ENCODE peak calls at places on chromosomes 5 and 9, in ten cellular contexts. One of them, this sample, is unnamed.

GRCh38 chr9:84751921-84752320 is 82.4 kb downstream of the NTRK2 start:
- DNase-seq in psoas muscle: no peak
- DNase-seq in stimulated activated CD4-positive, alpha-beta T cell treated with anti-CD3 and anti-CD28 coated beads, Interleukin-2, amount 100 ng/mL, for 24 hours: no peak
- DNase-seq in heart left ventricle: no peak
- DNase-seq in activated T-helper 2 cell treated with anti-CD3 and anti-CD28 coated beads, Interferon-gamma antibody, Interleukin-2, Interleukin-4, amounts not matched to agents 10 μg/mL and 5 μg/mL and 100 μg/mL, durations not matched to agents 14 hours and 24 hours and 36 hours: no peak
- DNase-seq in left ventricle myocardium superior: no peak
- DNase-seq in C1 segment of cervical spinal cord: no peak
- DNase-seq in cardiac fibroblast: no peak
- DNase-seq in CD4-positive, CD25-positive, alpha-beta regulatory T cell: peak; percentile 2
- DNase-seq in H4: peak; percentile 80
- DNase-seq in this sample: no peak

GRCh38 chr5:66987949-66988838 is 208.4 kb downstream of the CD180 start:
- DNase-seq in psoas muscle: no peak
- DNase-seq in stimulated activated CD4-positive, alpha-beta T cell treated with anti-CD3 and anti-CD28 coated beads, Interleukin-2, amount 100 ng/mL, for 24 hours: no peak
- DNase-seq in heart left ventricle: no peak
- DNase-seq in activated T-helper 2 cell treated with anti-CD3 and anti-CD28 coated beads, Interferon-gamma antibody, Interleukin-2, Interleukin-4, amounts not matched to agents 10 μg/mL and 5 μg/mL and 100 μg/mL, durations not matched to agents 14 hours and 24 hours and 36 hours: no peak
- DNase-seq in left ventricle myocardium superior: no peak
- DNase-seq in C1 segment of cervical spinal cord: no peak
- DNase-seq in cardiac fibroblast: peak; percentile 49
- DNase-seq in CD4-positive, CD25-positive, alpha-beta regulatory T cell: peak; percentile 50
- DNase-seq in H4: peak; percentile 26
- DNase-seq in this sample: peak; percentile 70

GRCh38 chr5:157109744-157110143 is 900 bp upstream of the HAVCR2 start:
- DNase-seq in psoas muscle: no peak
- DNase-seq in stimulated activated CD4-positive, alpha-beta T cell treated with anti-CD3 and anti-CD28 coated beads, Interleukin-2, amount 100 ng/mL, for 24 hours: peak; percentile 26
- DNase-seq in heart left ventricle: no peak
- DNase-seq in activated T-helper 2 cell treated with anti-CD3 and anti-CD28 coated beads, Interferon-gamma antibody, Interleukin-2, Interleukin-4, amounts not matched to agents 10 μg/mL and 5 μg/mL and 100 μg/mL, durations not matched to agents 14 hours and 24 hours and 36 hours: no peak
- DNase-seq in left ventricle myocardium superior: no peak
- DNase-seq in C1 segment of cervical spinal cord: no peak
- DNase-seq in cardiac fibroblast: no peak
- DNase-seq in CD4-positive, CD25-positive, alpha-beta regulatory T cell: peak; percentile 67
- DNase-seq in H4: no peak
- DNase-seq in this sample: no peak

GRCh38 chr9:136137321-136138054 is 18.8 kb upstream of the TMEM250 start:
- DNase-seq in psoas muscle: no peak
- DNase-seq in stimulated activated CD4-positive, alpha-beta T cell treated with anti-CD3 and anti-CD28 coated beads, Interleukin-2, amount 100 ng/mL, for 24 hours: no peak
- DNase-seq in heart left ventricle: no peak
- DNase-seq in activated T-helper 2 cell treated with anti-CD3 and anti-CD28 coated beads, Interferon-gamma antibody, Interleukin-2, Interleukin-4, amounts not matched to agents 10 μg/mL and 5 μg/mL and 100 μg/mL, durations not matched to agents 14 hours and 24 hours and 36 hours: no peak
- DNase-seq in left ventricle myocardium superior: no peak
- DNase-seq in C1 segment of cervical spinal cord: no peak
- DNase-seq in cardiac fibroblast: no peak
- DNase-seq in CD4-positive, CD25-positive, alpha-beta regulatory T cell: no peak
- DNase-seq in H4: no peak
- DNase-seq in this sample: no peak

GRCh38 chr9:26954050-26954508 is 2.1 kb upstream of the IFT74 start:
- DNase-seq in psoas muscle: no peak
- DNase-seq in stimulated activated CD4-positive, alpha-beta T cell treated with anti-CD3 and anti-CD28 coated beads, Interleukin-2, amount 100 ng/mL, for 24 hours: no peak
- DNase-seq in heart left ventricle: no peak
- DNase-seq in activated T-helper 2 cell treated with anti-CD3 and anti-CD28 coated beads, Interferon-gamma antibody, Interleukin-2, Interleukin-4, amounts not matched to agents 10 μg/mL and 5 μg/mL and 100 μg/mL, durations not matched to agents 14 hours and 24 hours and 36 hours: no peak
- DNase-seq in left ventricle myocardium superior: no peak
- DNase-seq in C1 segment of cervical spinal cord: no peak
- DNase-seq in cardiac fibroblast: no peak
- DNase-seq in CD4-positive, CD25-positive, alpha-beta regulatory T cell: peak; percentile 46
- DNase-seq in H4: no peak
- DNase-seq in this sample: no peak

GRCh38 chr5:140018517-140018916 is 24.6 kb downstream of the NRG2 start:
- DNase-seq in psoas muscle: no peak
- DNase-seq in stimulated activated CD4-positive, alpha-beta T cell treated with anti-CD3 and anti-CD28 coated beads, Interleukin-2, amount 100 ng/mL, for 24 hours: no peak
- DNase-seq in heart left ventricle: no peak
- DNase-seq in activated T-helper 2 cell treated with anti-CD3 and anti-CD28 coated beads, Interferon-gamma antibody, Interleukin-2, Interleukin-4, amounts not matched to agents 10 μg/mL and 5 μg/mL and 100 μg/mL, durations not matched to agents 14 hours and 24 hours and 36 hours: no peak
- DNase-seq in left ventricle myocardium superior: no peak
- DNase-seq in C1 segment of cervical spinal cord: no peak
- DNase-seq in cardiac fibroblast: no peak
- DNase-seq in CD4-positive, CD25-positive, alpha-beta regulatory T cell: no peak
- DNase-seq in H4: no peak
- DNase-seq in this sample: no peak

GRCh38 chr9:132507670-132508469 is 74.5 kb upstream of the BARHL1 start:
- DNase-seq in psoas muscle: peak; percentile 69
- DNase-seq in stimulated activated CD4-positive, alpha-beta T cell treated with anti-CD3 and anti-CD28 coated beads, Interleukin-2, amount 100 ng/mL, for 24 hours: peak; percentile 74
- DNase-seq in heart left ventricle: peak; percentile 38
- DNase-seq in activated T-helper 2 cell treated with anti-CD3 and anti-CD28 coated beads, Interferon-gamma antibody, Interleukin-2, Interleukin-4, amounts not matched to agents 10 μg/mL and 5 μg/mL and 100 μg/mL, durations not matched to agents 14 hours and 24 hours and 36 hours: peak; percentile 48
- DNase-seq in left ventricle myocardium superior: peak; percentile 67
- DNase-seq in C1 segment of cervical spinal cord: peak; percentile 18
- DNase-seq in cardiac fibroblast: peak; percentile 77
- DNase-seq in CD4-positive, CD25-positive, alpha-beta regulatory T cell: peak; percentile 68
- DNase-seq in H4: peak; percentile 45
- DNase-seq in this sample: peak; percentile 80

GRCh38 chr9:114472765-114473446 is 32.4 kb downstream of the WHRN start:
- DNase-seq in psoas muscle: no peak
- DNase-seq in stimulated activated CD4-positive, alpha-beta T cell treated with anti-CD3 and anti-CD28 coated beads, Interleukin-2, amount 100 ng/mL, for 24 hours: no peak
- DNase-seq in heart left ventricle: no peak
- DNase-seq in activated T-helper 2 cell treated with anti-CD3 and anti-CD28 coated beads, Interferon-gamma antibody, Interleukin-2, Interleukin-4, amounts not matched to agents 10 μg/mL and 5 μg/mL and 100 μg/mL, durations not matched to agents 14 hours and 24 hours and 36 hours: no peak
- DNase-seq in left ventricle myocardium superior: no peak
- DNase-seq in C1 segment of cervical spinal cord: no peak
- DNase-seq in cardiac fibroblast: no peak
- DNase-seq in CD4-positive, CD25-positive, alpha-beta regulatory T cell: no peak
- DNase-seq in H4: no peak
- DNase-seq in this sample: no peak

GRCh38 chr5:115396079-115396478 is 99.6 kb upstream of the CCDC112 start:
- DNase-seq in psoas muscle: no peak
- DNase-seq in stimulated activated CD4-positive, alpha-beta T cell treated with anti-CD3 and anti-CD28 coated beads, Interleukin-2, amount 100 ng/mL, for 24 hours: no peak
- DNase-seq in heart left ventricle: no peak
- DNase-seq in activated T-helper 2 cell treated with anti-CD3 and anti-CD28 coated beads, Interferon-gamma antibody, Interleukin-2, Interleukin-4, amounts not matched to agents 10 μg/mL and 5 μg/mL and 100 μg/mL, durations not matched to agents 14 hours and 24 hours and 36 hours: no peak
- DNase-seq in left ventricle myocardium superior: no peak
- DNase-seq in C1 segment of cervical spinal cord: no peak
- DNase-seq in cardiac fibroblast: no peak
- DNase-seq in CD4-positive, CD25-positive, alpha-beta regulatory T cell: no peak
- DNase-seq in H4: no peak
- DNase-seq in this sample: no peak

GRCh38 chr9:127066775-127067111 is 55.7 kb downstream of the ANGPTL2 start:
- DNase-seq in psoas muscle: no peak
- DNase-seq in stimulated activated CD4-positive, alpha-beta T cell treated with anti-CD3 and anti-CD28 coated beads, Interleukin-2, amount 100 ng/mL, for 24 hours: no peak
- DNase-seq in heart left ventricle: no peak
- DNase-seq in activated T-helper 2 cell treated with anti-CD3 and anti-CD28 coated beads, Interferon-gamma antibody, Interleukin-2, Interleukin-4, amounts not matched to agents 10 μg/mL and 5 μg/mL and 100 μg/mL, durations not matched to agents 14 hours and 24 hours and 36 hours: no peak
- DNase-seq in left ventricle myocardium superior: no peak
- DNase-seq in C1 segment of cervical spinal cord: no peak
- DNase-seq in cardiac fibroblast: peak; percentile 86
- DNase-seq in CD4-positive, CD25-positive, alpha-beta regulatory T cell: no peak
- DNase-seq in H4: peak; percentile 39
- DNase-seq in this sample: no peak

GRCh38 chr5:61200582-61201155 is 38.4 kb upstream of the SMIM15 start:
- DNase-seq in psoas muscle: no peak
- DNase-seq in stimulated activated CD4-positive, alpha-beta T cell treated with anti-CD3 and anti-CD28 coated beads, Interleukin-2, amount 100 ng/mL, for 24 hours: no peak
- DNase-seq in heart left ventricle: no peak
- DNase-seq in activated T-helper 2 cell treated with anti-CD3 and anti-CD28 coated beads, Interferon-gamma antibody, Interleukin-2, Interleukin-4, amounts not matched to agents 10 μg/mL and 5 μg/mL and 100 μg/mL, durations not matched to agents 14 hours and 24 hours and 36 hours: no peak
- DNase-seq in left ventricle myocardium superior: no peak
- DNase-seq in C1 segment of cervical spinal cord: no peak
- DNase-seq in cardiac fibroblast: peak; percentile 69
- DNase-seq in CD4-positive, CD25-positive, alpha-beta regulatory T cell: no peak
- DNase-seq in H4: no peak
- DNase-seq in this sample: no peak

GRCh38 chr5:179195561-179196419 is 135.6 kb downstream of the ZNF354C start:
- DNase-seq in psoas muscle: peak; percentile 45
- DNase-seq in stimulated activated CD4-positive, alpha-beta T cell treated with anti-CD3 and anti-CD28 coated beads, Interleukin-2, amount 100 ng/mL, for 24 hours: no peak
- DNase-seq in heart left ventricle: peak; percentile 15
- DNase-seq in activated T-helper 2 cell treated with anti-CD3 and anti-CD28 coated beads, Interferon-gamma antibody, Interleukin-2, Interleukin-4, amounts not matched to agents 10 μg/mL and 5 μg/mL and 100 μg/mL, durations not matched to agents 14 hours and 24 hours and 36 hours: no peak
- DNase-seq in left ventricle myocardium superior: no peak
- DNase-seq in C1 segment of cervical spinal cord: no peak
- DNase-seq in cardiac fibroblast: no peak
- DNase-seq in CD4-positive, CD25-positive, alpha-beta regulatory T cell: no peak
- DNase-seq in H4: no peak
- DNase-seq in this sample: no peak

GRCh38 chr9:112002847-112003457 is 106.3 kb downstream of the UGCG start:
- DNase-seq in psoas muscle: no peak
- DNase-seq in stimulated activated CD4-positive, alpha-beta T cell treated with anti-CD3 and anti-CD28 coated beads, Interleukin-2, amount 100 ng/mL, for 24 hours: no peak
- DNase-seq in heart left ventricle: no peak
- DNase-seq in activated T-helper 2 cell treated with anti-CD3 and anti-CD28 coated beads, Interferon-gamma antibody, Interleukin-2, Interleukin-4, amounts not matched to agents 10 μg/mL and 5 μg/mL and 100 μg/mL, durations not matched to agents 14 hours and 24 hours and 36 hours: no peak
- DNase-seq in left ventricle myocardium superior: no peak
- DNase-seq in C1 segment of cervical spinal cord: no peak
- DNase-seq in cardiac fibroblast: peak; percentile 30
- DNase-seq in CD4-positive, CD25-positive, alpha-beta regulatory T cell: no peak
- DNase-seq in H4: peak; percentile 35
- DNase-seq in this sample: no peak

GRCh38 chr9:70412678-70413426 is 1.6 kb downstream of the KLF9 start:
- DNase-seq in psoas muscle: peak; percentile 97
- DNase-seq in stimulated activated CD4-positive, alpha-beta T cell treated with anti-CD3 and anti-CD28 coated beads, Interleukin-2, amount 100 ng/mL, for 24 hours: peak; percentile 50
- DNase-seq in heart left ventricle: peak; percentile 94
- DNase-seq in activated T-helper 2 cell treated with anti-CD3 and anti-CD28 coated beads, Interferon-gamma antibody, Interleukin-2, Interleukin-4, amounts not matched to agents 10 μg/mL and 5 μg/mL and 100 μg/mL, durations not matched to agents 14 hours and 24 hours and 36 hours: no peak
- DNase-seq in left ventricle myocardium superior: peak; percentile 95
- DNase-seq in C1 segment of cervical spinal cord: peak; percentile 81
- DNase-seq in cardiac fibroblast: peak; percentile 85
- DNase-seq in CD4-positive, CD25-positive, alpha-beta regulatory T cell: peak; percentile 35
- DNase-seq in H4: peak; percentile 68
- DNase-seq in this sample: peak; percentile 56

GRCh38 chr9:4137234-4137633 is 162.6 kb downstream of the GLIS3 start:
- DNase-seq in psoas muscle: no peak
- DNase-seq in stimulated activated CD4-positive, alpha-beta T cell treated with anti-CD3 and anti-CD28 coated beads, Interleukin-2, amount 100 ng/mL, for 24 hours: no peak
- DNase-seq in heart left ventricle: no peak
- DNase-seq in activated T-helper 2 cell treated with anti-CD3 and anti-CD28 coated beads, Interferon-gamma antibody, Interleukin-2, Interleukin-4, amounts not matched to agents 10 μg/mL and 5 μg/mL and 100 μg/mL, durations not matched to agents 14 hours and 24 hours and 36 hours: no peak
- DNase-seq in left ventricle myocardium superior: no peak
- DNase-seq in C1 segment of cervical spinal cord: no peak
- DNase-seq in cardiac fibroblast: peak; percentile 98
- DNase-seq in CD4-positive, CD25-positive, alpha-beta regulatory T cell: no peak
- DNase-seq in H4: peak; percentile 88
- DNase-seq in this sample: no peak

GRCh38 chr9:24545285-24545684 is 412 bp downstream of the IZUMO3 start:
- DNase-seq in psoas muscle: no peak
- DNase-seq in stimulated activated CD4-positive, alpha-beta T cell treated with anti-CD3 and anti-CD28 coated beads, Interleukin-2, amount 100 ng/mL, for 24 hours: no peak
- DNase-seq in heart left ventricle: no peak
- DNase-seq in activated T-helper 2 cell treated with anti-CD3 and anti-CD28 coated beads, Interferon-gamma antibody, Interleukin-2, Interleukin-4, amounts not matched to agents 10 μg/mL and 5 μg/mL and 100 μg/mL, durations not matched to agents 14 hours and 24 hours and 36 hours: no peak
- DNase-seq in left ventricle myocardium superior: no peak
- DNase-seq in C1 segment of cervical spinal cord: no peak
- DNase-seq in cardiac fibroblast: no peak
- DNase-seq in CD4-positive, CD25-positive, alpha-beta regulatory T cell: no peak
- DNase-seq in H4: no peak
- DNase-seq in this sample: no peak

GRCh38 chr9:113179839-113180238 is 29.0 kb downstream of the SLC31A2 start:
- DNase-seq in psoas muscle: no peak
- DNase-seq in stimulated activated CD4-positive, alpha-beta T cell treated with anti-CD3 and anti-CD28 coated beads, Interleukin-2, amount 100 ng/mL, for 24 hours: no peak
- DNase-seq in heart left ventricle: no peak
- DNase-seq in activated T-helper 2 cell treated with anti-CD3 and anti-CD28 coated beads, Interferon-gamma antibody, Interleukin-2, Interleukin-4, amounts not matched to agents 10 μg/mL and 5 μg/mL and 100 μg/mL, durations not matched to agents 14 hours and 24 hours and 36 hours: no peak
- DNase-seq in left ventricle myocardium superior: no peak
- DNase-seq in C1 segment of cervical spinal cord: no peak
- DNase-seq in cardiac fibroblast: no peak
- DNase-seq in CD4-positive, CD25-positive, alpha-beta regulatory T cell: no peak
- DNase-seq in H4: no peak
- DNase-seq in this sample: no peak

GRCh38 chr9:33290994-33291397 is 680 bp downstream of the NFX1 start:
- DNase-seq in psoas muscle: no peak
- DNase-seq in stimulated activated CD4-positive, alpha-beta T cell treated with anti-CD3 and anti-CD28 coated beads, Interleukin-2, amount 100 ng/mL, for 24 hours: no peak
- DNase-seq in heart left ventricle: no peak
- DNase-seq in activated T-helper 2 cell treated with anti-CD3 and anti-CD28 coated beads, Interferon-gamma antibody, Interleukin-2, Interleukin-4, amounts not matched to agents 10 μg/mL and 5 μg/mL and 100 μg/mL, durations not matched to agents 14 hours and 24 hours and 36 hours: no peak
- DNase-seq in left ventricle myocardium superior: no peak
- DNase-seq in C1 segment of cervical spinal cord: no peak
- DNase-seq in cardiac fibroblast: no peak
- DNase-seq in CD4-positive, CD25-positive, alpha-beta regulatory T cell: no peak
- DNase-seq in H4: no peak
- DNase-seq in this sample: no peak

GRCh38 chr5:121038438-121038837 is 574.3 kb downstream of the PRR16 start:
- DNase-seq in psoas muscle: no peak
- DNase-seq in stimulated activated CD4-positive, alpha-beta T cell treated with anti-CD3 and anti-CD28 coated beads, Interleukin-2, amount 100 ng/mL, for 24 hours: no peak
- DNase-seq in heart left ventricle: no peak
- DNase-seq in activated T-helper 2 cell treated with anti-CD3 and anti-CD28 coated beads, Interferon-gamma antibody, Interleukin-2, Interleukin-4, amounts not matched to agents 10 μg/mL and 5 μg/mL and 100 μg/mL, durations not matched to agents 14 hours and 24 hours and 36 hours: no peak
- DNase-seq in left ventricle myocardium superior: no peak
- DNase-seq in C1 segment of cervical spinal cord: no peak
- DNase-seq in cardiac fibroblast: no peak
- DNase-seq in CD4-positive, CD25-positive, alpha-beta regulatory T cell: no peak
- DNase-seq in H4: no peak
- DNase-seq in this sample: no peak

GRCh38 chr9:126989847-126990821 is 75.6 kb downstream of the RALGPS1 start:
- DNase-seq in psoas muscle: peak; percentile 81
- DNase-seq in stimulated activated CD4-positive, alpha-beta T cell treated with anti-CD3 and anti-CD28 coated beads, Interleukin-2, amount 100 ng/mL, for 24 hours: no peak
- DNase-seq in heart left ventricle: peak; percentile 67
- DNase-seq in activated T-helper 2 cell treated with anti-CD3 and anti-CD28 coated beads, Interferon-gamma antibody, Interleukin-2, Interleukin-4, amounts not matched to agents 10 μg/mL and 5 μg/mL and 100 μg/mL, durations not matched to agents 14 hours and 24 hours and 36 hours: no peak
- DNase-seq in left ventricle myocardium superior: peak; percentile 75
- DNase-seq in C1 segment of cervical spinal cord: peak; percentile 28
- DNase-seq in cardiac fibroblast: no peak
- DNase-seq in CD4-positive, CD25-positive, alpha-beta regulatory T cell: no peak
- DNase-seq in H4: no peak
- DNase-seq in this sample: no peak

GRCh38 chr5:30605693-30606268 is 587.7 kb upstream of the CDH6 start:
- DNase-seq in psoas muscle: no peak
- DNase-seq in stimulated activated CD4-positive, alpha-beta T cell treated with anti-CD3 and anti-CD28 coated beads, Interleukin-2, amount 100 ng/mL, for 24 hours: no peak
- DNase-seq in heart left ventricle: no peak
- DNase-seq in activated T-helper 2 cell treated with anti-CD3 and anti-CD28 coated beads, Interferon-gamma antibody, Interleukin-2, Interleukin-4, amounts not matched to agents 10 μg/mL and 5 μg/mL and 100 μg/mL, durations not matched to agents 14 hours and 24 hours and 36 hours: no peak
- DNase-seq in left ventricle myocardium superior: no peak
- DNase-seq in C1 segment of cervical spinal cord: no peak
- DNase-seq in cardiac fibroblast: no peak
- DNase-seq in CD4-positive, CD25-positive, alpha-beta regulatory T cell: no peak
- DNase-seq in H4: no peak
- DNase-seq in this sample: no peak

GRCh38 chr9:115114084-115114483 is 3.9 kb downstream of the TNC start:
- DNase-seq in psoas muscle: no peak
- DNase-seq in stimulated activated CD4-positive, alpha-beta T cell treated with anti-CD3 and anti-CD28 coated beads, Interleukin-2, amount 100 ng/mL, for 24 hours: no peak
- DNase-seq in heart left ventricle: no peak
- DNase-seq in activated T-helper 2 cell treated with anti-CD3 and anti-CD28 coated beads, Interferon-gamma antibody, Interleukin-2, Interleukin-4, amounts not matched to agents 10 μg/mL and 5 μg/mL and 100 μg/mL, durations not matched to agents 14 hours and 24 hours and 36 hours: no peak
- DNase-seq in left ventricle myocardium superior: no peak
- DNase-seq in C1 segment of cervical spinal cord: no peak
- DNase-seq in cardiac fibroblast: no peak
- DNase-seq in CD4-positive, CD25-positive, alpha-beta regulatory T cell: no peak
- DNase-seq in H4: no peak
- DNase-seq in this sample: no peak

GRCh38 chr5:73983661-73984060 is 357.7 kb downstream of the ARHGEF28 start:
- DNase-seq in psoas muscle: no peak
- DNase-seq in stimulated activated CD4-positive, alpha-beta T cell treated with anti-CD3 and anti-CD28 coated beads, Interleukin-2, amount 100 ng/mL, for 24 hours: no peak
- DNase-seq in heart left ventricle: no peak
- DNase-seq in activated T-helper 2 cell treated with anti-CD3 and anti-CD28 coated beads, Interferon-gamma antibody, Interleukin-2, Interleukin-4, amounts not matched to agents 10 μg/mL and 5 μg/mL and 100 μg/mL, durations not matched to agents 14 hours and 24 hours and 36 hours: no peak
- DNase-seq in left ventricle myocardium superior: no peak
- DNase-seq in C1 segment of cervical spinal cord: no peak
- DNase-seq in cardiac fibroblast: no peak
- DNase-seq in CD4-positive, CD25-positive, alpha-beta regulatory T cell: no peak
- DNase-seq in H4: no peak
- DNase-seq in this sample: no peak

GRCh38 chr9:108142504-108143201 is 653.1 kb upstream of the KLF4 start:
- DNase-seq in psoas muscle: peak; percentile 92
- DNase-seq in stimulated activated CD4-positive, alpha-beta T cell treated with anti-CD3 and anti-CD28 coated beads, Interleukin-2, amount 100 ng/mL, for 24 hours: no peak
- DNase-seq in heart left ventricle: peak; percentile 84
- DNase-seq in activated T-helper 2 cell treated with anti-CD3 and anti-CD28 coated beads, Interferon-gamma antibody, Interleukin-2, Interleukin-4, amounts not matched to agents 10 μg/mL and 5 μg/mL and 100 μg/mL, durations not matched to agents 14 hours and 24 hours and 36 hours: no peak
- DNase-seq in left ventricle myocardium superior: peak; percentile 87
- DNase-seq in C1 segment of cervical spinal cord: peak; percentile 47
- DNase-seq in cardiac fibroblast: peak; percentile 83
- DNase-seq in CD4-positive, CD25-positive, alpha-beta regulatory T cell: no peak
- DNase-seq in H4: no peak
- DNase-seq in this sample: no peak

GRCh38 chr5:10856646-10857332 is 95.8 kb upstream of the DAP start:
- DNase-seq in psoas muscle: no peak
- DNase-seq in stimulated activated CD4-positive, alpha-beta T cell treated with anti-CD3 and anti-CD28 coated beads, Interleukin-2, amount 100 ng/mL, for 24 hours: peak; percentile 34
- DNase-seq in heart left ventricle: peak; percentile 52
- DNase-seq in activated T-helper 2 cell treated with anti-CD3 and anti-CD28 coated beads, Interferon-gamma antibody, Interleukin-2, Interleukin-4, amounts not matched to agents 10 μg/mL and 5 μg/mL and 100 μg/mL, durations not matched to agents 14 hours and 24 hours and 36 hours: no peak
- DNase-seq in left ventricle myocardium superior: peak; percentile 71
- DNase-seq in C1 segment of cervical spinal cord: peak; percentile 33
- DNase-seq in cardiac fibroblast: peak; percentile 49
- DNase-seq in CD4-positive, CD25-positive, alpha-beta regulatory T cell: peak; percentile 10
- DNase-seq in H4: peak; percentile 82
- DNase-seq in this sample: peak; percentile 56